ENCODE peak calls at places on chromosomes 1 and 21, in five cellular contexts. One of them, this sample, is unnamed.

GRCh38 chr1:7561331-7561921 is 209.7 kb upstream of the VAMP3 start:
- DNase-seq in T follicular helper cell: no peak
- DNase-seq in esophagus squamous epithelium: no peak
- DNase-seq in cardiac fibroblast: no peak
- DNase-seq in A549: peak
- DNase-seq in this sample: peak

GRCh38 chr1:29958271-29958670 is 721.9 kb downstream of the PTPRU start:
- DNase-seq in cardiac fibroblast: no peak
- DNase-seq in T follicular helper cell: no peak
- DNase-seq in A549: no peak
- DNase-seq in esophagus squamous epithelium: no peak
- DNase-seq in this sample: no peak

GRCh38 chr1:212976586-212976985 is 26.2 kb downstream of the VASH2 start:
- DNase-seq in esophagus squamous epithelium: no peak
- DNase-seq in T follicular helper cell: no peak
- DNase-seq in cardiac fibroblast: no peak
- DNase-seq in A549: no peak
- DNase-seq in this sample: no peak

GRCh38 chr1:164772635-164773034 is 213.7 kb downstream of the PBX1 start:
- DNase-seq in A549: peak
- DNase-seq in esophagus squamous epithelium: no peak
- DNase-seq in cardiac fibroblast: peak
- DNase-seq in T follicular helper cell: no peak
- DNase-seq in this sample: peak

GRCh38 chr1:61087574-61087973 is 5.2 kb downstream of the NFIA start:
- DNase-seq in A549: no peak
- DNase-seq in esophagus squamous epithelium: no peak
- DNase-seq in cardiac fibroblast: no peak
- DNase-seq in T follicular helper cell: no peak
- DNase-seq in this sample: no peak

GRCh38 chr1:65147424-65148177 is 402 bp upstream of the AK4 start:
- DNase-seq in cardiac fibroblast: peak
- DNase-seq in T follicular helper cell: no peak
- DNase-seq in A549: peak
- DNase-seq in esophagus squamous epithelium: no peak
- DNase-seq in this sample: peak

GRCh38 chr1:219568728-219569127 is 44.2 kb downstream of the ZC3H11B start:
- DNase-seq in A549: peak
- DNase-seq in esophagus squamous epithelium: no peak
- DNase-seq in T follicular helper cell: no peak
- DNase-seq in cardiac fibroblast: peak
- DNase-seq in this sample: no peak

GRCh38 chr1:91803847-91804545 is 82.0 kb downstream of the TGFBR3 start:
- DNase-seq in cardiac fibroblast: peak
- DNase-seq in esophagus squamous epithelium: no peak
- DNase-seq in T follicular helper cell: peak
- DNase-seq in A549: no peak
- DNase-seq in this sample: no peak

GRCh38 chr1:36231191-36231590 is 6.9 kb downstream of the THRAP3 start:
- DNase-seq in T follicular helper cell: no peak
- DNase-seq in A549: no peak
- DNase-seq in cardiac fibroblast: no peak
- DNase-seq in esophagus squamous epithelium: no peak
- DNase-seq in this sample: no peak

GRCh38 chr1:40421694-40422384 is 28.4 kb upstream of the ZFP69B start:
- DNase-seq in cardiac fibroblast: peak
- DNase-seq in T follicular helper cell: no peak
- DNase-seq in esophagus squamous epithelium: no peak
- DNase-seq in A549: no peak
- DNase-seq in this sample: no peak

GRCh38 chr1:30008998-30009657 is 714.3 kb downstream of the MATN1 start:
- DNase-seq in T follicular helper cell: no peak
- DNase-seq in cardiac fibroblast: no peak
- DNase-seq in A549: peak
- DNase-seq in esophagus squamous epithelium: no peak
- DNase-seq in this sample: no peak

GRCh38 chr1:91012196-91012595 is 9.6 kb downstream of the ZNF644 start:
- DNase-seq in cardiac fibroblast: no peak
- DNase-seq in T follicular helper cell: no peak
- DNase-seq in esophagus squamous epithelium: no peak
- DNase-seq in A549: no peak
- DNase-seq in this sample: no peak

GRCh38 chr21:45306453-45306831 is 18.7 kb upstream of the POFUT2 start:
- DNase-seq in A549: no peak
- DNase-seq in cardiac fibroblast: no peak
- DNase-seq in esophagus squamous epithelium: no peak
- DNase-seq in T follicular helper cell: no peak
- DNase-seq in this sample: no peak

GRCh38 chr1:11458811-11459275 is 20.1 kb upstream of the DISP3 start:
- DNase-seq in T follicular helper cell: no peak
- DNase-seq in esophagus squamous epithelium: no peak
- DNase-seq in A549: no peak
- DNase-seq in cardiac fibroblast: peak
- DNase-seq in this sample: no peak

GRCh38 chr1:19564366-19564765 is 79.0 kb upstream of the CAPZB start:
- DNase-seq in T follicular helper cell: no peak
- DNase-seq in A549: no peak
- DNase-seq in cardiac fibroblast: no peak
- DNase-seq in esophagus squamous epithelium: no peak
- DNase-seq in this sample: no peak

GRCh38 chr1:117636637-117637425 is 31.0 kb downstream of the TENT5C start:
- DNase-seq in T follicular helper cell: no peak
- DNase-seq in A549: no peak
- DNase-seq in cardiac fibroblast: no peak
- DNase-seq in esophagus squamous epithelium: no peak
- DNase-seq in this sample: no peak

GRCh38 chr21:41747943-41748738 is 18.7 kb downstream of the RIPK4 start:
- DNase-seq in A549: no peak
- DNase-seq in cardiac fibroblast: no peak
- DNase-seq in esophagus squamous epithelium: no peak
- DNase-seq in T follicular helper cell: no peak
- DNase-seq in this sample: no peak

GRCh38 chr1:33394716-33395115 is 36.2 kb downstream of the PHC2 start:
- DNase-seq in A549: no peak
- DNase-seq in esophagus squamous epithelium: no peak
- DNase-seq in cardiac fibroblast: no peak
- DNase-seq in T follicular helper cell: no peak
- DNase-seq in this sample: no peak

GRCh38 chr1:48214820-48215219 is 7.7 kb upstream of the SLC5A9 start:
- DNase-seq in T follicular helper cell: no peak
- DNase-seq in A549: no peak
- DNase-seq in esophagus squamous epithelium: no peak
- DNase-seq in cardiac fibroblast: no peak
- DNase-seq in this sample: no peak

GRCh38 chr1:8742022-8742924 is 75.2 kb downstream of the RERE start:
- DNase-seq in esophagus squamous epithelium: no peak
- DNase-seq in cardiac fibroblast: no peak
- DNase-seq in T follicular helper cell: no peak
- DNase-seq in A549: no peak
- DNase-seq in this sample: no peak

GRCh38 chr1:78607334-78607927 is 12.8 kb upstream of the IFI44L start:
- DNase-seq in cardiac fibroblast: peak
- DNase-seq in esophagus squamous epithelium: no peak
- DNase-seq in A549: peak
- DNase-seq in T follicular helper cell: no peak
- DNase-seq in this sample: peak

GRCh38 chr1:151009206-151009587 is 948 bp downstream of the PRUNE1 start:
- DNase-seq in cardiac fibroblast: peak
- DNase-seq in esophagus squamous epithelium: no peak
- DNase-seq in T follicular helper cell: no peak
- DNase-seq in A549: no peak
- DNase-seq in this sample: no peak

GRCh38 chr1:167926486-167926997 is 9.9 kb upstream of the DCAF6 start:
- DNase-seq in esophagus squamous epithelium: no peak
- DNase-seq in cardiac fibroblast: no peak
- DNase-seq in T follicular helper cell: no peak
- DNase-seq in A549: peak
- DNase-seq in this sample: peak

GRCh38 chr1:205669341-205670142 is 10.8 kb downstream of the SLC45A3 start:
- DNase-seq in cardiac fibroblast: no peak
- DNase-seq in A549: no peak
- DNase-seq in T follicular helper cell: no peak
- DNase-seq in esophagus squamous epithelium: no peak
- DNase-seq in this sample: no peak

GRCh38 chr1:68725353-68725752 is 228.5 kb upstream of the DEPDC1 start:
- DNase-seq in cardiac fibroblast: no peak
- DNase-seq in A549: no peak
- DNase-seq in T follicular helper cell: no peak
- DNase-seq in esophagus squamous epithelium: no peak
- DNase-seq in this sample: no peak

GRCh38 chr1:94418664-94419655 is 771 bp downstream of the ABCD3 start:
- DNase-seq in T follicular helper cell: no peak
- DNase-seq in esophagus squamous epithelium: no peak
- DNase-seq in A549: peak
- DNase-seq in cardiac fibroblast: peak
- DNase-seq in this sample: peak

GRCh38 chr1:62144238-62144831 is 50.3 kb upstream of the L1TD1 start:
- DNase-seq in T follicular helper cell: no peak
- DNase-seq in A549: peak
- DNase-seq in cardiac fibroblast: peak
- DNase-seq in esophagus squamous epithelium: no peak
- DNase-seq in this sample: peak

GRCh38 chr1:83705091-83705490 is 293.8 kb downstream of the TTLL7 start:
- DNase-seq in A549: no peak
- DNase-seq in esophagus squamous epithelium: no peak
- DNase-seq in T follicular helper cell: no peak
- DNase-seq in cardiac fibroblast: peak
- DNase-seq in this sample: no peak

GRCh38 chr1:59220356-59220755 is 76.5 kb upstream of the FGGY start:
- DNase-seq in A549: no peak
- DNase-seq in cardiac fibroblast: no peak
- DNase-seq in esophagus squamous epithelium: no peak
- DNase-seq in T follicular helper cell: no peak
- DNase-seq in this sample: no peak

GRCh38 chr21:36695283-36695634 is 3.7 kb upstream of the SIM2 start:
- DNase-seq in A549: no peak
- DNase-seq in esophagus squamous epithelium: no peak
- DNase-seq in cardiac fibroblast: no peak
- DNase-seq in T follicular helper cell: no peak
- DNase-seq in this sample: no peak